ENCODE peak calls at places on chromosome 5, in eight cellular contexts. Z is AG20443; R is globus pallidus; F is GM03348; B is CD4-positive, alpha-beta memory T cell; C is activated naive CD8-positive, alpha-beta T cell treated with anti-CD3 and anti-CD28 coated beads, Interleukin-2, amount 50 U/mL, for 24 hours; X is left kidney; N is stimulated activated CD4-positive, alpha-beta T cell treated with anti-CD3 and anti-CD28 coated beads, Interleukin-2, amount 100 ng/mL, for 48 hours. V is an unnamed sample.

GRCh38 chr5:149902177-149902576 is 42.4 kb downstream of the PDE6A start:
- DNase-seq in Z (no peak), R (no peak), F (no peak), B (no peak), C (no peak), X (no peak), N (no peak), V (no peak)

GRCh38 chr5:134007581-134008256 is 2.9 kb upstream of the VDAC1 start:
- DNase-seq in Z (peak; percentile 54), R (no peak), F (peak; percentile 55), B (no peak), C (no peak), X (peak; percentile 67), N (no peak), V (no peak)

GRCh38 chr5:32600057-32600622 is 14.8 kb downstream of the SUB1 start:
- DNase-seq in Z (peak; percentile 84), R (no peak), F (peak; percentile 86), B (no peak), C (no peak), X (no peak), N (no peak), V (no peak)

GRCh38 chr5:113226337-113226736 is 208.5 kb downstream of the TSSK1B start:
- DNase-seq in Z (no peak), R (no peak), F (no peak), B (no peak), C (no peak), X (no peak), N (no peak), V (no peak)

GRCh38 chr5:120464627-120465280 is 654 bp downstream of the PRR16 start:
- DNase-seq in Z (peak; percentile 72), R (no peak), F (peak; percentile 77), B (no peak), C (no peak), X (peak; percentile 44), N (no peak), V (peak; percentile 34)

GRCh38 chr5:160230686-160231527 is 1.6 kb downstream of the FABP6 start:
- DNase-seq in Z (peak; percentile 52), R (peak; percentile 5), F (peak; percentile 42), B (no peak), C (no peak), X (no peak), N (no peak), V (peak; percentile 25)

GRCh38 chr5:1111727-1112289 is at the start of gene SLC12A7:
- DNase-seq in Z (peak; percentile 77), R (no peak), F (peak; percentile 88), B (peak; percentile 48), C (peak; percentile 73), X (peak; percentile 83), N (peak; percentile 53), V (peak; percentile 85)

GRCh38 chr5:159510282-159510681 is 180.0 kb upstream of the IL12B start:
- DNase-seq in Z (peak; percentile 97), R (no peak), F (peak; percentile 93), B (no peak), C (no peak), X (peak; percentile 94), N (no peak), V (peak; percentile 14)